ENCODE peak calls at places on chromosomes 2 and 18, in four cellular contexts. One of them, this sample, is unnamed.

GRCh38 chr2:10741139-10741538 is 19.7 kb downstream of the ATP6V1C2 start:
- DNase-seq in frontal cortex: no peak
- DNase-seq in HT-29: no peak
- DNase-seq in H9: no peak
- DNase-seq in this sample: no peak

GRCh38 chr2:218823456-218823855 is 8.1 kb downstream of the PRKAG3 start:
- DNase-seq in frontal cortex: no peak
- DNase-seq in HT-29: no peak
- DNase-seq in H9: no peak
- DNase-seq in this sample: no peak

GRCh38 chr2:197158591-197159550 is 151.7 kb downstream of the ANKRD44 start:
- DNase-seq in frontal cortex: no peak
- DNase-seq in HT-29: peak; percentile 4
- DNase-seq in H9: no peak
- DNase-seq in this sample: no peak

GRCh38 chr2:235461763-235462414 is 32.0 kb upstream of the AGAP1 start:
- DNase-seq in frontal cortex: no peak
- DNase-seq in HT-29: no peak
- DNase-seq in H9: no peak
- DNase-seq in this sample: no peak

GRCh38 chr2:160214461-160215055 is 14.5 kb upstream of the ITGB6 start:
- DNase-seq in frontal cortex: no peak
- DNase-seq in HT-29: peak; percentile 74
- DNase-seq in H9: no peak
- DNase-seq in this sample: peak; percentile 94

GRCh38 chr2:127594116-127594591 is 51.8 kb upstream of the GPR17 start:
- DNase-seq in frontal cortex: no peak
- DNase-seq in HT-29: no peak
- DNase-seq in H9: no peak
- DNase-seq in this sample: no peak

GRCh38 chr2:160200921-160201320 is 849 bp upstream of the ITGB6 start:
- DNase-seq in frontal cortex: no peak
- DNase-seq in HT-29: no peak
- DNase-seq in H9: no peak
- DNase-seq in this sample: no peak

GRCh38 chr2:236581546-236581945 is 11.9 kb downstream of the ACKR3 start:
- DNase-seq in frontal cortex: no peak
- DNase-seq in HT-29: no peak
- DNase-seq in H9: no peak
- DNase-seq in this sample: no peak

GRCh38 chr2:6081542-6081872 is 389.3 kb downstream of the SOX11 start:
- DNase-seq in frontal cortex: no peak
- DNase-seq in HT-29: no peak
- DNase-seq in H9: no peak
- DNase-seq in this sample: peak; percentile 33

GRCh38 chr2:212596688-212597087 is 58.1 kb upstream of the ERBB4 start:
- DNase-seq in frontal cortex: no peak
- DNase-seq in HT-29: no peak
- DNase-seq in H9: no peak
- DNase-seq in this sample: no peak

GRCh38 chr2:227370791-227371312 is 8.3 kb downstream of the TM4SF20 start:
- DNase-seq in frontal cortex: no peak
- DNase-seq in HT-29: no peak
- DNase-seq in H9: no peak
- DNase-seq in this sample: no peak

GRCh38 chr18:21803495-21803894 is 62.9 kb downstream of the MIB1 start:
- DNase-seq in frontal cortex: no peak
- DNase-seq in HT-29: no peak
- DNase-seq in H9: no peak
- DNase-seq in this sample: no peak

GRCh38 chr18:2641638-2642037 is 13.9 kb upstream of the SMCHD1 start:
- DNase-seq in frontal cortex: no peak
- DNase-seq in HT-29: no peak
- DNase-seq in H9: no peak
- DNase-seq in this sample: no peak

GRCh38 chr2:33304032-33304864 is 172.2 kb upstream of the RASGRP3 start:
- DNase-seq in frontal cortex: no peak
- DNase-seq in HT-29: peak; percentile 9
- DNase-seq in H9: no peak
- DNase-seq in this sample: no peak

GRCh38 chr2:233120459-233120858 is 60.3 kb downstream of the INPP5D start:
- DNase-seq in frontal cortex: no peak
- DNase-seq in HT-29: no peak
- DNase-seq in H9: no peak
- DNase-seq in this sample: no peak

GRCh38 chr18:56990678-56991077 is 156.2 kb upstream of the BOD1L2 start:
- DNase-seq in frontal cortex: no peak
- DNase-seq in HT-29: no peak
- DNase-seq in H9: no peak
- DNase-seq in this sample: no peak

GRCh38 chr2:3284657-3285630 is 92.7 kb downstream of the EIPR1 start:
- DNase-seq in frontal cortex: no peak
- DNase-seq in HT-29: no peak
- DNase-seq in H9: peak; percentile 14
- DNase-seq in this sample: no peak

GRCh38 chr2:108911401-108911800 is 77.6 kb downstream of the EDAR start:
- DNase-seq in frontal cortex: no peak
- DNase-seq in HT-29: no peak
- DNase-seq in H9: no peak
- DNase-seq in this sample: no peak

GRCh38 chr2:161124186-161124585 is 36.0 kb upstream of the TANK start:
- DNase-seq in frontal cortex: no peak
- DNase-seq in HT-29: peak; percentile 44
- DNase-seq in H9: no peak
- DNase-seq in this sample: no peak

GRCh38 chr2:235171511-235172130 is 219.8 kb downstream of the SH3BP4 start:
- DNase-seq in frontal cortex: no peak
- DNase-seq in HT-29: no peak
- DNase-seq in H9: no peak
- DNase-seq in this sample: peak; percentile 27

GRCh38 chr2:226793615-226794014 is 6.0 kb downstream of the IRS1 start:
- DNase-seq in frontal cortex: no peak
- DNase-seq in HT-29: peak; percentile 30
- DNase-seq in H9: no peak
- DNase-seq in this sample: no peak

GRCh38 chr2:179910735-179911113 is 49.3 kb upstream of the ZNF385B start:
- DNase-seq in frontal cortex: no peak
- DNase-seq in HT-29: no peak
- DNase-seq in H9: peak; percentile 31
- DNase-seq in this sample: no peak

GRCh38 chr2:164821338-164821737 is 20.3 kb downstream of the COBLL1 start:
- DNase-seq in frontal cortex: no peak
- DNase-seq in HT-29: no peak
- DNase-seq in H9: no peak
- DNase-seq in this sample: no peak

GRCh38 chr2:216571909-216572513 is 61.2 kb upstream of the IGFBP2 start:
- DNase-seq in frontal cortex: no peak
- DNase-seq in HT-29: no peak
- DNase-seq in H9: no peak
- DNase-seq in this sample: peak; percentile 21

GRCh38 chr2:158726906-158727592 is 68.1 kb upstream of the DAPL1 start:
- DNase-seq in frontal cortex: no peak
- DNase-seq in HT-29: no peak
- DNase-seq in H9: no peak
- DNase-seq in this sample: no peak

GRCh38 chr2:187853413-187853812 is 299.2 kb upstream of the TFPI start:
- DNase-seq in frontal cortex: no peak
- DNase-seq in HT-29: no peak
- DNase-seq in H9: no peak
- DNase-seq in this sample: no peak

GRCh38 chr18:8786766-8787670 is 81.7 kb downstream of the MTCL1 start:
- DNase-seq in frontal cortex: no peak
- DNase-seq in HT-29: no peak
- DNase-seq in H9: no peak
- DNase-seq in this sample: no peak

GRCh38 chr2:149065236-149065635 is 26.7 kb downstream of the LYPD6B start:
- DNase-seq in frontal cortex: no peak
- DNase-seq in HT-29: peak; percentile 2
- DNase-seq in H9: no peak
- DNase-seq in this sample: no peak

GRCh38 chr2:137764638-137765037 is 199.6 kb upstream of the HNMT start:
- DNase-seq in frontal cortex: no peak
- DNase-seq in HT-29: peak; percentile 34
- DNase-seq in H9: no peak
- DNase-seq in this sample: no peak

GRCh38 chr2:38394903-38395341 is 17.8 kb upstream of the ATL2 start:
- DNase-seq in frontal cortex: no peak
- DNase-seq in HT-29: peak; percentile 62
- DNase-seq in H9: no peak
- DNase-seq in this sample: peak; percentile 96

GRCh38 chr2:170341684-170342631 is 164.0 kb downstream of the MYO3B start:
- DNase-seq in frontal cortex: no peak
- DNase-seq in HT-29: no peak
- DNase-seq in H9: no peak
- DNase-seq in this sample: no peak

GRCh38 chr18:49863769-49864615 is 50.7 kb upstream of the ACAA2 start:
- DNase-seq in frontal cortex: no peak
- DNase-seq in HT-29: no peak
- DNase-seq in H9: no peak
- DNase-seq in this sample: no peak

GRCh38 chr2:201827621-201828020 is 21.3 kb downstream of the CDK15 start:
- DNase-seq in frontal cortex: no peak
- DNase-seq in HT-29: no peak
- DNase-seq in H9: no peak
- DNase-seq in this sample: peak; percentile 62

GRCh38 chr18:35267161-35267651 is 22.8 kb downstream of the ZSCAN30 start:
- DNase-seq in frontal cortex: peak; percentile 74
- DNase-seq in HT-29: no peak
- DNase-seq in H9: peak; percentile 31
- DNase-seq in this sample: no peak

GRCh38 chr2:43217228-43218220 is 8.9 kb downstream of the ZFP36L2 start:
- DNase-seq in frontal cortex: no peak
- DNase-seq in HT-29: no peak
- DNase-seq in H9: peak; percentile 97
- DNase-seq in this sample: no peak

GRCh38 chr2:218030409-218031195 is 27.8 kb upstream of the TNS1 start:
- DNase-seq in frontal cortex: no peak
- DNase-seq in HT-29: no peak
- DNase-seq in H9: no peak
- DNase-seq in this sample: no peak

GRCh38 chr2:101775636-101776035 is 78.1 kb downstream of the MAP4K4 start:
- DNase-seq in frontal cortex: no peak
- DNase-seq in HT-29: no peak
- DNase-seq in H9: no peak
- DNase-seq in this sample: no peak

GRCh38 chr2:100588071-100588786 is 25.4 kb downstream of the PDCL3 start:
- DNase-seq in frontal cortex: no peak
- DNase-seq in HT-29: no peak
- DNase-seq in H9: no peak
- DNase-seq in this sample: peak; percentile 62

GRCh38 chr2:231199219-231199618 is 788 bp downstream of the ARMC9 start:
- DNase-seq in frontal cortex: no peak
- DNase-seq in HT-29: peak; percentile 45
- DNase-seq in H9: no peak
- DNase-seq in this sample: peak; percentile 9